ENCODE peak calls at places on chromosomes 1 and 21, in seven cellular contexts. J, Y, I, V, X, P and Z are unnamed samples. For H3K4me1, the result is how much of the 10 kb centered on the place peaks cover.

GRCh38 chr1:6342031-6342430 is 51.5 kb downstream of the ACOT7 start:
- DNase-seq in Y (no peak), X (no peak), I (no peak), V (no peak), J (no peak), P (no peak), Z (no peak)

GRCh38 chr21:9753943-9754342 is 767.4 kb upstream of the TPTE start:
- DNase-seq in Y (no peak), X (no peak), P (no peak), J (no peak), V (no peak), I (no peak), Z (no peak)

GRCh38 chr1:173970252-173970651 is 51.9 kb downstream of the RC3H1 start:
- DNase-seq in V (no peak), Y (no peak), P (no peak), X (no peak), I (no peak), J (no peak), Z (no peak)

GRCh38 chr21:46559291-46559983 is 45.4 kb downstream of the S100B start:
- DNase-seq in P (no peak), V (no peak), Y (no peak), X (no peak), I (no peak), J (no peak), Z (no peak)

GRCh38 chr21:43961382-43961909 is 50.7 kb upstream of the TRAPPC10 start:
- DNase-seq in I (no peak), P (no peak), J (no peak), V (no peak), X (no peak), Y (no peak), Z (no peak)

GRCh38 chr1:3685229-3685628 is 32.9 kb downstream of the TP73 start:
- DNase-seq in V (no peak), X (no peak), P (peak), Y (peak), J (no peak), I (no peak), Z (no peak)

GRCh38 chr1:204578867-204579664 is 62.9 kb downstream of the MDM4 start:
- DNase-seq in V (peak), Y (peak), X (no peak), I (no peak), J (no peak), P (no peak), Z (no peak)

GRCh38 chr1:108107658-108108057 is 92.5 kb downstream of the SLC25A24 start:
- DNase-seq in P (no peak), X (no peak), J (peak), Y (no peak), I (no peak), V (no peak), Z (no peak)

GRCh38 chr1:7527733-7528045 is 243.4 kb upstream of the VAMP3 start:
- DNase-seq in Y (no peak), I (peak), J (no peak), X (no peak), V (no peak), P (no peak), Z (no peak)

GRCh38 chr21:14736162-14736561 is 190.0 kb upstream of the SAMSN1 start:
- DNase-seq in P (no peak), V (no peak), Y (no peak), X (no peak), J (no peak), I (no peak), Z (no peak)

GRCh38 chr1:244970236-244970652 is 105.9 kb upstream of the HNRNPU start:
- DNase-seq in I (peak), Y (no peak), X (no peak), V (peak), P (peak), J (peak), Z (peak)

GRCh38 chr1:155003227-155003765 is 694 bp downstream of the ZBTB7B start:
- DNase-seq in X (peak), V (no peak), Y (no peak), I (no peak), P (no peak), J (no peak), Z (no peak)

GRCh38 chr1:37854406-37854805 is 5.0 kb downstream of the MTF1 start:
- DNase-seq in X (no peak), V (no peak), I (no peak), P (no peak), Y (no peak), J (no peak), Z (no peak)

GRCh38 chr21:35072960-35073359 is 23.9 kb upstream of the RUNX1 start:
- DNase-seq in I (no peak), V (no peak), J (peak), X (no peak), P (peak), Y (no peak), Z (no peak)

GRCh38 chr1:189510827-189511226 is 966.8 kb downstream of the BRINP3 start:
- DNase-seq in I (no peak), J (no peak), Y (no peak), P (no peak), V (no peak), X (no peak), Z (no peak)

GRCh38 chr1:180603223-180603849 is 28.5 kb upstream of the XPR1 start:
- DNase-seq in J (no peak), X (no peak), V (no peak), P (no peak), I (no peak), Y (no peak), Z (no peak)

GRCh38 chr1:87897486-87897885 is 568.8 kb downstream of the LMO4 start:
- DNase-seq in I (no peak), J (no peak), P (no peak), X (no peak), Y (no peak), V (no peak), Z (no peak)

GRCh38 chr21:30340714-30341573 is 3.5 kb upstream of the KRTAP27-1 start:
- DNase-seq in X (no peak), P (no peak), I (peak), J (peak), Y (peak), V (peak), Z (no peak)

GRCh38 chr1:107829083-107829771 is 135.8 kb downstream of the VAV3 start:
- DNase-seq in Y (no peak), P (no peak), I (no peak), X (no peak), J (no peak), V (no peak), Z (no peak)

GRCh38 chr1:241167121-241167619 is 189.8 kb downstream of the RGS7 start:
- DNase-seq in V (no peak), Y (no peak), J (no peak), P (no peak), I (no peak), X (no peak), Z (no peak)

GRCh38 chr1:111399792-111400610 is 27.5 kb downstream of the OVGP1 start:
- DNase-seq in V (peak), J (peak), P (peak), X (peak), I (no peak), Y (peak), Z (no peak)

GRCh38 chr1:153783233-153784190 is 8.3 kb downstream of the SLC27A3 start:
- DNase-seq in I (peak), V (peak), Y (peak), X (peak), J (peak), P (peak), Z (peak)

GRCh38 chr1:16077430-16078245 is 4.2 kb upstream of the FAM131C start:
- DNase-seq in I (no peak), J (peak), P (no peak), Y (no peak), V (no peak), X (no peak), Z (no peak)

GRCh38 chr1:221739677-221740025 is 2.2 kb downstream of the DUSP10 start:
- DNase-seq in Y (no peak), V (no peak), I (no peak), P (no peak), X (no peak), J (no peak), Z (no peak)

GRCh38 chr1:99533909-99534907 is 111.7 kb upstream of the PALMD start:
- DNase-seq in P (no peak), V (no peak), J (no peak), I (no peak), Y (no peak), X (no peak), Z (no peak)

GRCh38 chr1:21324368-21325137 is 34.3 kb upstream of the ECE1 start:
- DNase-seq in P (peak), Y (peak), J (peak), X (peak), V (peak), I (peak), Z (peak)

GRCh38 chr1:9294440-9294773 is 1.7 kb downstream of the SPSB1 start:
- DNase-seq in J (peak), I (no peak), P (no peak), Y (no peak), V (no peak), X (peak), Z (no peak)
- H3K4me1 ChIP-seq in J (under half), I (under half), P (under half), Y (under half), V (under half), X (under half), Z (under half)

GRCh38 chr1:206805357-206805756 is 33.1 kb upstream of the IL10 start:
- DNase-seq in P (no peak), Y (no peak), I (no peak), J (no peak), V (no peak), X (no peak), Z (no peak)

GRCh38 chr1:206812456-206812855 is 40.2 kb upstream of the IL10 start:
- DNase-seq in I (no peak), Y (no peak), V (no peak), X (no peak), J (no peak), P (no peak), Z (no peak)

GRCh38 chr1:206814716-206815341 is 42.5 kb upstream of the IL10 start:
- DNase-seq in V (no peak), P (no peak), Y (no peak), X (no peak), I (no peak), J (peak), Z (no peak)

GRCh38 chr1:206808615-206809014 is 36.3 kb upstream of the IL10 start:
- DNase-seq in I (no peak), J (peak), Y (no peak), V (peak), P (no peak), X (no peak), Z (no peak)

DNA sequence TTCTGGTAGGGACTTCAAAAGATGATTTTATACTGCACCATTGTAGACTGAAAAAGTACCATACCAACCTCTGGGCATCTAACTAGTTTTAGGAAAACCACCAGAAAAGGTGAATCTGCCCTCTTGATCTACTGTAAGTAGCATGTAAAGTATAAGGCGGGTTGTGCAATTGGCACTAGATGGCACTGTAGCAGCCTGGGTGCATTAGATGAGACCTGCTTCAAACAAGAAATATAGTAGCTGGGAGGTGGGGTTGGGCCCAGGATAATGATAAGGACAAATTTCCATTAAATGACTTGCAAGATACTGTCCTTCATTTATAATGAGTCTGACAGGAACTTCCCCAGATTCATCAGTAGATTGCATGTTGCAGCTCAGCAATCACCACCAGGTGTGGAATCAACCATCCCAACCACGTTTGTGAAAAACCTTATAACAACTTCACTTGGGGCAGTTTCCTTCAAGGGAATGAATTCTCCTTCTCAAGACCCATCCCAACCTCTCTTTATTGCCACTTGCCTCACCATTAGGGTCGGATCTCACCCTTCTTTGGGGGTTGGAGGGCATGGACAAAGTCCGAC is 37.3 kb upstream of the IL10 start:
- DNase-seq in I (no peak), J (peak), X (no peak), Y (peak), P (no peak), V (no peak), Z (no peak)
- TF ChIP-seq CTCF in I (no peak), J (peak), X (no peak), Y (peak), P (peak), V (peak), Z (no peak)

GRCh38 chr1:34165422-34165921 is 442 bp upstream of the CSMD2 start:
- DNase-seq in J (no peak), Y (no peak), X (no peak), P (no peak), I (no peak), V (no peak), Z (no peak)

GRCh38 chr1:34166191-34167090 is 1.4 kb upstream of the CSMD2 start:
- DNase-seq in I (no peak), J (no peak), V (no peak), P (no peak), Y (no peak), X (no peak), Z (no peak)

GRCh38 chr1:34164510-34165381 is at the start of gene CSMD2:
- DNase-seq in X (no peak), Y (no peak), J (peak), V (no peak), I (no peak), P (no peak), Z (peak)

GRCh38 chr1:34162852-34163766 is 1.9 kb downstream of the CSMD2 start:
- DNase-seq in J (peak), V (peak), Y (peak), I (peak), P (no peak), X (no peak), Z (peak)

DNA sequence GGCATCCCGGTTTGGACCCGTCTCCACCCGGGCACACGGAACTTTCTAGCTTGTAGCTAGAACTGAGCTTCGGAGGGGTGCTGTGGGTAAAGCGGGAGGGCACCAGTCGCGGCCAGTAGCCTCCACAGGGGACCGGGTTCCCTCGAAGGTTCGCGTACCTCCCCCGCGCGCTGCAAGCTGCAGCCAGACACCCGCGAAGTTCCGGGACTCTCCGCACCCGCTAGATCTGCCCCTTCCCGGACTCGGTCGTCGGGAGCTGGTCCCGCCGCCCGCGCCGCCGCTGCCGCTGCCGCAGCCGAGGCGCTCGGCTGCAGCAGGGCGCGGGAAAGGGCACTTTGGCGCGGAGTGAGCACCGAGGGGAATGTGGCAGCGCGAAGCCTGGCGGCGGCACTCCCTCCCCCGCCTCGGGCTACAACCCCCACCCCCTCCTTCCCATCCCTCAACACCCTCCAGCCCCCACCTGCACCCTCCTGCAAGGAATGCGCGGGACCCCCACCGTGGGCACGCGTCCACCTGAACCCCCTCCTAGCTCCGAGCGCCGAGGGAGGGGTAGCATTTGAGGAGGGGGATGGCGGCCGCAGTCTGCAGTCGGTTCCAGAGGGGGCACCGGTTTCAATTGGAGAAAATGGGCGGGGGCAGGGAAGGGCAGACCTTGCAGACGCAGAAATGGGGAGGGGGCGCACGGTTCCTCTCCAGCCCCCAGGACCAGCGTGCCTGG is 1.1 kb downstream of the CSMD2 start:
- DNase-seq in Y (no peak), P (no peak), X (no peak), J (no peak), I (no peak), V (no peak), Z (no peak)
- H3K4me3 ChIP-seq in Y (peak), P (peak), X (peak), J (peak), I (peak), V (peak), Z (peak)

DNA sequence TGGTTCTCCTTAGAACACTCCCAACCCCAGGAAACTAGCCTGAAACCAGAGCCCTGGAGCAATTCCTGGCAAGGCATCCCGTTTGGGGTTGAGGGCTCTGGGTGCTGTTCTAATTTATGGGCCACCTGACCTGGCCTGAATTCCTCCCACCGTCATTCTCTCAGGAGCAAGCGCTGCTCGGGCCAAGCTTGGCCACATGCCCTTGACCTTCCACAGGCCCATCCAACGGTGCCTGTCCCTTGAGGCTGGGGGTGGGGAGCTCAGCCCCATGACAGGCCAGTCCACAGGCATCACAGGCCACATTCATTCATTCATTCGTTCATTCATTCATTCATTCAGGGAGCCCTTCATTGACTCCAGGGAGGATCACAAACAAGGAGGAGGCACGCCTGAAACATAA is 5.3 kb downstream of the PADI2 start:
- DNase-seq in P (no peak), Y (no peak), I (no peak), V (no peak), J (no peak), X (no peak), Z (no peak)
- H3K4me1 ChIP-seq in P (under half), Y (under half), I (under half), V (under half), J (under half), X (under half), Z (under half)

DNA sequence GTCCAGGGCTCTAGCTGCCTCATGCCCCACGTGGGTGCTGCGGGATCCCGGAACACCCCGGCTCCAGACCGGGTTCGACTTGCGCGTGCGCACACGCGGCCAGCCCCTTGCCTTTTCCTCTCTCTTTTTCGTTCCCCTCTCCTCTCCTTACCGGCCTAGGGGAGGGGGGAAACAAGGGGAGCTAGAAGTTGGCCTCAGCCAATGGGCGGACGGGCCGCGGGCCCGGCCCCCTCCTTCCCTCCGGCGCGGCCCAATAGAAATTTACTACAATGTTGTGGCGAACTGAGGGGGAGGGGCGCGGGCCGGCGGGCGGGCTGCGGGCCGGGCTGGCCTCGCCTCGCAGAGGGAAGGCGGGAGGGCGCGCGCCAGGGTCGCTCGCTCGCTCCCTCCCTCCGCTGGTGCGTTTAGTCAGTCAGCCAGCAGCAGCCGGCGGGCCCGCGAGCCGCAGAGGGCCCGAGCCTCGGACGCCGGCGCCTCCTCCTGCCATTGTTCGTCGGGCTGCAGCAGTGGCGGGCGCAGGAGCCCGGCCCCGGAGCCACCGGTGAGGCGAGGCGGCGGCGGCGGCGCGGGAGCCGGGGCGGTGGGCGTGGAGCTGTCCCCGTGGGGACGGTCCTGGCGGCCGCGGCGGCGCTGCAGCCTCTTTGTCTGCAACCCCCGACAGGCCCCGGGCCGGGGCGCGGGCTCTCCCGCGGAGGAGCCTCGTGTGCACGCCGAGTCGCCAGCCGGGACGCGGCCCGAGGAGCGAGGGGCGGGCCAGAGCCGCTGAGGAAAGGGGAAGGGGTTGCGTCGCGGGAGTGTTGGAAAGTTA is at the start of gene EPB41:
- DNase-seq in Y (peak), J (peak), X (peak), P (peak), V (peak), I (peak), Z (peak)
- TF ChIP-seq CTCF in Y (peak), J (no peak), X (no peak), P (no peak), V (no peak), I (no peak), Z (no peak)

GRCh38 chr1:19645544-19646252 is 1.6 kb downstream of the NBL1 start:
- DNase-seq in J (peak), P (no peak), V (no peak), Y (no peak), X (no peak), I (no peak), Z (peak)

GRCh38 chr1:19643602-19644419 is at the start of gene NBL1:
- DNase-seq in Y (peak), P (no peak), I (no peak), V (peak), X (peak), J (peak), Z (no peak)

GRCh38 chr1:19644422-19644760 is 280 bp downstream of the NBL1 start:
- DNase-seq in V (no peak), Y (no peak), J (no peak), P (no peak), X (no peak), I (no peak), Z (no peak)

GRCh38 chr1:19646366-19646765 is 2.3 kb downstream of the NBL1 start:
- DNase-seq in X (no peak), P (no peak), J (no peak), Y (peak), I (no peak), V (no peak), Z (no peak)

GRCh38 chr1:19644761-19645543 is 841 bp downstream of the NBL1 start:
- DNase-seq in P (no peak), J (no peak), V (no peak), I (no peak), Y (peak), X (no peak), Z (no peak)
- H3K4me3 ChIP-seq in P (peak), J (peak), V (peak), I (peak), Y (peak), X (peak), Z (peak)